ENCODE peak calls at places on chromosomes 3 and 15, in five cellular contexts. I is posterior cingulate gyrus, J is immature natural killer cell, U is NCI-H2081 treated with DMSO at 0.1 percent for 48 hours, M is psoas muscle. V is an unnamed sample.

GRCh38 chr15:71273731-71274447 is 158.6 kb downstream of the THSD4 start:
- DNase-seq in I (no peak), J (no peak), U (no peak), M (no peak), V (no peak)

GRCh38 chr15:68298882-68299381 is 21.4 kb downstream of the FEM1B start:
- DNase-seq in I (no peak), J (peak), U (no peak), M (no peak), V (peak)

GRCh38 chr3:117610156-117610555 is 900.6 kb downstream of the TUSC7 start:
- DNase-seq in I (no peak), J (no peak), U (no peak), M (no peak), V (no peak)

GRCh38 chr3:178498866-178499265 is 37.4 kb upstream of the KCNMB2 start:
- DNase-seq in I (no peak), J (no peak), U (no peak), M (no peak), V (no peak)

GRCh38 chr15:96230557-96231181 is 99.8 kb upstream of the NR2F2 start:
- DNase-seq in I (no peak), J (no peak), U (no peak), M (no peak), V (peak)

GRCh38 chr3:68880632-68881031 is 51.7 kb downstream of the TAFA4 start:
- DNase-seq in I (no peak), J (no peak), U (no peak), M (no peak), V (no peak)

GRCh38 chr15:75650908-75651809 is 3.4 kb downstream of the SNX33 start:
- DNase-seq in I (no peak), J (no peak), U (no peak), M (peak), V (peak)

GRCh38 chr15:31265871-31266711 is 60.5 kb upstream of the KLF13 start:
- DNase-seq in I (no peak), J (peak), U (no peak), M (no peak), V (peak)

GRCh38 chr15:84722628-84723027 is 6.7 kb upstream of the SEC11A start:
- DNase-seq in I (no peak), J (no peak), U (no peak), M (no peak), V (no peak)

GRCh38 chr3:123150449-123150954 is 51.2 kb upstream of the SEC22A start:
- DNase-seq in I (no peak), J (no peak), U (no peak), M (no peak), V (no peak)